ENCODE peak calls at places on chromosome 17, in ten cellular contexts. R is fibroblast of lung; P is activated CD8-positive, alpha-beta T cell treated with anti-CD3 and anti-CD28 coated beads, Interleukin-2, amount 10 ng/mL, durations not matched to agents 7 days and 5 days; W is testis; H is activated naive CD4-positive, alpha-beta T cell; K is activated T-cell treated with anti-CD3 and anti-CD28 coated beads, Interleukin-2, amount 50 U/mL, for 72 hours; M is Caki2; T is astrocyte of the hippocampus; D is stimulated activated CD8-positive, alpha-beta memory T cell treated with anti-CD3 and anti-CD28 coated beads, Interleukin-4, amount 100 ng/mL, for 1 hour; B is kidney. J is an unnamed sample.

GRCh38 chr17:81366648-81367047 is 28.6 kb upstream of the BAHCC1 start:
- DNase-seq in R (no peak), P (no peak), W (no peak), H (no peak), K (no peak), M (no peak), T (no peak), D (no peak), B (no peak), J (no peak)

GRCh38 chr17:40625311-40625710 is 22.3 kb downstream of the SMARCE1 start:
- DNase-seq in R (no peak), P (no peak), W (no peak), H (no peak), K (no peak), M (no peak), T (no peak), D (no peak), B (no peak), J (no peak)

GRCh38 chr17:45782889-45783592 is 1.1 kb upstream of the CRHR1 start:
- DNase-seq in R (no peak), P (peak), W (peak), H (peak), K (peak), M (no peak), T (peak), D (no peak), B (no peak), J (no peak)

GRCh38 chr17:7897773-7898172 is 9.2 kb downstream of the CHD3 start:
- DNase-seq in R (peak), P (no peak), W (no peak), H (no peak), K (no peak), M (no peak), T (peak), D (no peak), B (no peak), J (peak)

GRCh38 chr17:74271902-74272563 is 2.0 kb upstream of the DNAI2 start:
- DNase-seq in R (no peak), P (no peak), W (no peak), H (no peak), K (no peak), M (no peak), T (peak), D (no peak), B (no peak), J (no peak)

GRCh38 chr17:49986396-49987289 is 8.4 kb downstream of the DLX3 start:
- DNase-seq in R (no peak), P (no peak), W (no peak), H (no peak), K (no peak), M (no peak), T (no peak), D (no peak), B (peak), J (no peak)

GRCh38 chr17:73401911-73402310 is 90.1 kb upstream of the CDC42EP4 start:
- DNase-seq in R (peak), P (peak), W (peak), H (no peak), K (no peak), M (no peak), T (peak), D (no peak), B (peak), J (no peak)

GRCh38 chr17:66541461-66542182 is 239.2 kb downstream of the PRKCA start:
- DNase-seq in R (no peak), P (no peak), W (peak), H (no peak), K (no peak), M (peak), T (no peak), D (no peak), B (no peak), J (peak)

GRCh38 chr17:65457635-65458257 is 103.7 kb downstream of the AXIN2 start:
- DNase-seq in R (no peak), P (no peak), W (no peak), H (no peak), K (no peak), M (no peak), T (no peak), D (no peak), B (no peak), J (no peak)

GRCh38 chr17:33640629-33641028 is 347.5 kb upstream of the ASIC2 start:
- DNase-seq in R (no peak), P (no peak), W (no peak), H (no peak), K (no peak), M (no peak), T (no peak), D (no peak), B (no peak), J (no peak)

GRCh38 chr17:45848405-45848804 is 3.7 kb downstream of the SPPL2C start:
- DNase-seq in R (no peak), P (no peak), W (no peak), H (no peak), K (no peak), M (no peak), T (no peak), D (no peak), B (no peak), J (no peak)

GRCh38 chr17:20315821-20316220 is 151.5 kb downstream of the LGALS9B start:
- DNase-seq in R (no peak), P (no peak), W (no peak), H (no peak), K (no peak), M (no peak), T (no peak), D (no peak), B (no peak), J (no peak)

GRCh38 chr17:229130-229944 is 47.9 kb upstream of the DOC2B start:
- DNase-seq in R (no peak), P (no peak), W (no peak), H (no peak), K (no peak), M (no peak), T (peak), D (no peak), B (peak), J (no peak)

GRCh38 chr17:66441012-66441703 is 138.7 kb downstream of the PRKCA start:
- DNase-seq in R (no peak), P (no peak), W (no peak), H (no peak), K (no peak), M (no peak), T (peak), D (no peak), B (no peak), J (no peak)

GRCh38 chr17:60579551-60579950 is 20.4 kb upstream of the PPM1D start:
- DNase-seq in R (no peak), P (no peak), W (no peak), H (no peak), K (no peak), M (no peak), T (no peak), D (no peak), B (no peak), J (no peak)

GRCh38 chr17:67891481-67892119 is 66.3 kb downstream of the BPTF start:
- DNase-seq in R (peak), P (no peak), W (peak), H (no peak), K (no peak), M (peak), T (peak), D (no peak), B (no peak), J (peak)

GRCh38 chr17:81582341-81582740 is 30.2 kb upstream of the FAAP100 start:
- DNase-seq in R (no peak), P (no peak), W (no peak), H (no peak), K (no peak), M (peak), T (peak), D (no peak), B (peak), J (no peak)

GRCh38 chr17:56939869-56940484 is 20.9 kb downstream of the COIL start:
- DNase-seq in R (peak), P (no peak), W (no peak), H (no peak), K (no peak), M (peak), T (peak), D (no peak), B (no peak), J (peak)

GRCh38 chr17:38562215-38562569 is 43.6 kb downstream of the SRCIN1 start:
- DNase-seq in R (no peak), P (no peak), W (no peak), H (no peak), K (peak), M (no peak), T (no peak), D (no peak), B (no peak), J (no peak)

GRCh38 chr17:49003557-49004511 is 6.6 kb downstream of the IGF2BP1 start:
- DNase-seq in R (peak), P (no peak), W (no peak), H (no peak), K (no peak), M (no peak), T (peak), D (no peak), B (no peak), J (no peak)

GRCh38 chr17:5793899-5794298 is 209.6 kb upstream of the NLRP1 start:
- DNase-seq in R (no peak), P (no peak), W (no peak), H (no peak), K (no peak), M (no peak), T (peak), D (no peak), B (no peak), J (peak)

GRCh38 chr17:80254396-80255241 is 6.0 kb upstream of the RNF213 start:
- DNase-seq in R (peak), P (peak), W (no peak), H (no peak), K (peak), M (peak), T (peak), D (no peak), B (peak), J (peak)

GRCh38 chr17:18944646-18945045 is 7.3 kb upstream of the SLC5A10 start:
- DNase-seq in R (no peak), P (no peak), W (no peak), H (no peak), K (no peak), M (no peak), T (no peak), D (no peak), B (no peak), J (no peak)

GRCh38 chr17:79664925-79665738 is 54.3 kb upstream of the RBFOX3 start:
- DNase-seq in R (peak), P (no peak), W (peak), H (no peak), K (no peak), M (no peak), T (peak), D (no peak), B (no peak), J (no peak)

GRCh38 chr17:14940946-14941280 is 324.2 kb downstream of the PMP22 start:
- DNase-seq in R (no peak), P (no peak), W (no peak), H (no peak), K (no peak), M (no peak), T (no peak), D (no peak), B (no peak), J (no peak)

GRCh38 chr17:39617446-39618251 is 9.1 kb upstream of the PPP1R1B start:
- DNase-seq in R (peak), P (peak), W (peak), H (peak), K (peak), M (peak), T (peak), D (peak), B (peak), J (peak)

GRCh38 chr17:3535253-3535995 is 22.2 kb downstream of the TRPV3 start:
- DNase-seq in R (peak), P (peak), W (peak), H (no peak), K (peak), M (no peak), T (peak), D (peak), B (peak), J (peak)

GRCh38 chr17:3935140-3935542 is 18.9 kb upstream of the P2RX1 start:
- DNase-seq in R (peak), P (peak), W (peak), H (no peak), K (no peak), M (peak), T (peak), D (no peak), B (peak), J (peak)

GRCh38 chr17:44556114-44556853 is 1.0 kb upstream of the FZD2 start:
- DNase-seq in R (peak), P (peak), W (peak), H (no peak), K (no peak), M (peak), T (peak), D (no peak), B (no peak), J (peak)

GRCh38 chr17:36510636-36511035 is 24.0 kb downstream of the MYO19 start:
- DNase-seq in R (no peak), P (no peak), W (no peak), H (no peak), K (no peak), M (no peak), T (no peak), D (no peak), B (no peak), J (no peak)

GRCh38 chr17:50177983-50178834 is 12.4 kb downstream of the SGCA start:
- DNase-seq in R (peak), P (peak), W (peak), H (no peak), K (peak), M (peak), T (peak), D (peak), B (peak), J (peak)

GRCh38 chr17:74514632-74515035 is 16.6 kb downstream of the CD300LB start:
- DNase-seq in R (no peak), P (no peak), W (peak), H (no peak), K (peak), M (no peak), T (no peak), D (no peak), B (no peak), J (no peak)